ENCODE peak calls at places on chromosomes 5 and 9, in four cellular contexts. P is HepG2, C is K562, M is GM12878. D is an unnamed sample.

GRCh38 chr5:106454050-106454449 is 1216.7 kb downstream of the EFNA5 start:
- DNase-seq in C (no peak), P (no peak), M (no peak), D (no peak)

GRCh38 chr5:172801184-172801671 is 30.2 kb upstream of the DUSP1 start:
- DNase-seq in M (no peak), P (peak), C (no peak), D (no peak)

GRCh38 chr9:132354645-132355355 is at the start of gene SETX:
- DNase-seq in C (peak), P (peak), M (peak), D (peak)

GRCh38 chr9:31799953-31800609 is 584.4 kb upstream of the ACO1 start:
- DNase-seq in M (peak), P (peak), C (no peak), D (no peak)

GRCh38 chr9:93531374-93531773 is 45.0 kb upstream of the PHF2 start:
- DNase-seq in M (no peak), P (no peak), C (no peak), D (no peak)

GRCh38 chr5:138077064-138077696 is 6.7 kb upstream of the WNT8A start:
- DNase-seq in C (peak), M (no peak), P (peak), D (peak)

GRCh38 chr5:86786955-86787354 is 169.2 kb downstream of the COX7C start:
- DNase-seq in M (no peak), C (peak), P (no peak), D (no peak)

GRCh38 chr5:133992429-133993151 is 12.2 kb downstream of the VDAC1 start:
- DNase-seq in M (no peak), C (no peak), P (no peak), D (no peak)

GRCh38 chr5:119315516-119315949 is 40.3 kb upstream of the TNFAIP8 start:
- DNase-seq in P (peak), M (peak), C (peak), D (no peak)

GRCh38 chr5:67693956-67694564 is 497.5 kb upstream of the CD180 start:
- DNase-seq in C (no peak), M (no peak), P (no peak), D (no peak)

GRCh38 chr5:137231535-137231934 is 267.6 kb downstream of the SPOCK1 start:
- DNase-seq in C (no peak), M (no peak), P (no peak), D (no peak)

GRCh38 chr5:161498531-161498930 is 48.0 kb downstream of the GABRB2 start:
- DNase-seq in P (no peak), M (no peak), C (no peak), D (no peak)

GRCh38 chr9:36797471-36798220 is 225.0 kb downstream of the MELK start:
- DNase-seq in C (no peak), M (no peak), P (no peak), D (no peak)

GRCh38 chr9:36796671-36797419 is 224.2 kb downstream of the MELK start:
- DNase-seq in M (no peak), C (no peak), P (no peak), D (no peak)

GRCh38 chr9:36803951-36804350 is 230.1 kb downstream of the PAX5 start:
- DNase-seq in P (no peak), C (no peak), M (no peak), D (no peak)

GRCh38 chr9:36798350-36799065 is 225.8 kb downstream of the MELK start:
- DNase-seq in M (no peak), C (peak), P (peak), D (no peak)

DNA sequence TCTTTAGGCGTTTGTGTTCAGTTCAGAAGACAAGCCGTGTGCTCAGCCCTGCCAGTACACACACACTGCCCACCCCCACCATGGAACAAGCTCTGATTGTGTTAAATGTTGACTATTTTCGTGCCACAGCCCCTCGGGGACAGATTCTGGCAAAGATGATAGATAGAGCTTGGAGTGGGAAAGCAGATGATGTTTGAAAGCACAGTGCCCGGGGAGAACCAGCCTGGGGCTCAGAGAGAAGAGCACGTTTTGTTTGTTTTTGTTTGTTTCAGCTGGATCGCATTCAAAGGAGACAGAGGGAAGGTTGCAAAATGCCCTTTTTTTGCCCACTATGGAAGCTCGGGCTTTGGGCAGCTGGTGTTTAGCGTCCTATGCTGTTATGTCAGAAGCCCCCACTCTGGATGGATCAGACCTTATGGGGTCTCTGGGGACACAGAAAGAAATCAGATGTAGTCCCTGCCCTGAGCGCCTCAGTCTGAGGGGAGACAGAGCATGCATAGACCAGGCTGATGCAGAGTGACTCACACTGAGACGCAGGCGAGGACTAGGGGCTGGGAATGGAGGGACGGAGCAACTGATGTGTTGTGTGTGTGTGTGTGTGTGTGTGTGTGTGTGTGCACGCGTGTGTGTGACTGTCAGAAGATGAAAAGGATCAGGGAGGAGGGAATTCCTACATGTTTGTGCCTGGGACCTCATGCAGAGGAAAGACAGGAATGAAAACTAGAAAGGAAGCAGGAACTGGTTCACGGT is 229.7 kb downstream of the MELK start:
- DNase-seq in C (no peak), M (no peak), P (no peak), D (no peak)
- TF ChIP-seq CREM in C (no peak), M (no peak), P (no peak), D (no peak)

DNA sequence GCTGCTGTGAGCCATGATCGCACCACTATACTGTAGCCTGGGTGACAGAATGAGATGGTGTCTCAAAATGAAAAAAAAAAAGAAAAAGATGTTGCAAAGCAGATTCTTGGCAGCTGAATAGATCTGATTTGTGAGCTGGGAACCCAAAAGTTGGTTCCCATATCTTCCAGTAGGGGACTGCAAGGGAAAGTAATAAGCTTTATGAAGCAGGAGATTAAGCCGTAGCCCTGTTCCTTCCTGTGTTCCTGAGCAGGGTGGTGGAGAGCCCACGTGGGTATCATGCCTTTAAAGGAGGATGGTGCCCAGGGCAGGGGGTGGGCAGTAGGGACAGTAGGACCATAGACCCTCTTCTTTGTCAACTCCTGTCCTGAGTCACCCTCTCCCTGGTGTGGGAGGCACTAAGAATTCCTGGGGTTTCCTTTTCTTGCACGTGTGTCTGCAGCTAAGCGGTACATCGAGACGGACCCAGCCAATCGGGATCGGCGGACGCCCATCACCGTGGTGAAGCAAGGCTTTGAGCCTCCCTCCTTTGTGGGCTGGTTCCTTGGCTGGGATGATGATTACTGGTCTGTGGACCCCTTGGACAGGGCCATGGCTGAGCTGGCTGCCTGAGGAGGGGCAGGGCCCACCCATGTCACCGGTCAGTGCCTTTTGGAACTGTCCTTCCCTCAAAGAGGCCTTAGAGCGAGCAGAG is 37.9 kb downstream of the STOM start:
- DNase-seq in M (no peak), C (no peak), P (no peak), D (no peak)
- TF ChIP-seq CREM in M (no peak), C (no peak), P (no peak), D (no peak)

DNA sequence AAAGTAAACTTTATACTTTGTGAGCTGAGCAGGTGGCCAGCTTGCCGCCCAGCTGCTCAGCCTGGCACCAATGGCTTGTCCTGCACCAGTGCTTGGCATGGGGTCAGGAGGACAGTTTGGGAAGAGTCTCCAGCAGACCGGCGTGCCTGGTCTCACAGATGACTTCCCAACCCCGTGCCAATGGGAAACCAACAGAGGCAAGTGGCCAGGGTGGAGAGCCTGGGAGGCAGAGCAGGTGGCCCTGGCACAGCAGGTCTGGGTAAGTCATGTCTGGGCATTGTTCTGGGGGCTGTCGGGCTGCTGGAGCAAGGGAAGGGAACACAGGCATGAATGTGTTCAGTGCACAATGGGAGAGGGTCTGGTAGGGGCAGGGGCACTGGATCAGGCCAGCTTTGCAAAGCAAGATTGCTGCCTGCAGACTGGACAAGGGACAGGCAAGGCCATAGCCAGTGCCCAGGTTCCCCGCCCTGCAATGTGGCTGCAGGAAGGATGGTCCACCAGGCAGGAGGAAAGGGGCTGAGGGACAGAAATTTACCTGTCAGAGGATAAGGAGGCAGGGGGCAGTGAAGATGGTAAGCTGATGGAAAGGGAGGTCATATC is 76.2 kb upstream of the ALDH1B1 start:
- DNase-seq in M (no peak), C (no peak), P (no peak), D (no peak)
- TF ChIP-seq CREM in M (no peak), C (no peak), P (no peak), D (no peak)

GRCh38 chr9:122366074-122366672 is 4.7 kb upstream of the PTGS1 start:
- DNase-seq in M (no peak), P (no peak), C (no peak), D (no peak)

GRCh38 chr9:122356627-122357026 is 14.2 kb upstream of the PTGS1 start:
- DNase-seq in P (no peak), C (no peak), M (no peak), D (peak)

GRCh38 chr9:122364117-122364782 is 6.6 kb upstream of the PTGS1 start:
- DNase-seq in P (no peak), C (no peak), M (no peak), D (no peak)

GRCh38 chr9:122364783-122365150 is 6.1 kb upstream of the PTGS1 start:
- DNase-seq in C (no peak), P (no peak), M (no peak), D (no peak)

DNA sequence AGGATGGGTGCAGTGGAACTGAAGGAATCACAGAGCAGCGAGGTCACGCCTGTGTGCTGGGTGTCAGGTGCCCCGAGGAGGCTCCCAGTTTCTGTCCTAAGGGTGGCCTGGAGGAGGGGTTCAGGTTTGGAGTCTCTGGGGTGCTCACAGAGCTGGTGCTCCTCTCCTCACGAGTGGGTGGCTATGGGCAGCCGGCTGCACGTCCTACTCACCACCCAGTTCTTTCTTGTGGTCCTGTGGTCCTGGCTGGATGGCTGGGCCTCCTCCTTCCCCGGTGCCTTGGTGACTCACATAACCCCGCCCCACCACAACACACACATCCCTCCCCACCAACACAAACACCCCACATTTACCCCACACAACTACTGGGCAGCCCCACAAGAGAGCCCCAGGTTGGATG is 9.9 kb upstream of the PTGS1 start:
- DNase-seq in M (no peak), C (no peak), P (no peak), D (no peak)
- TF ChIP-seq CREM in M (no peak), C (no peak), P (no peak), D (no peak)

DNA sequence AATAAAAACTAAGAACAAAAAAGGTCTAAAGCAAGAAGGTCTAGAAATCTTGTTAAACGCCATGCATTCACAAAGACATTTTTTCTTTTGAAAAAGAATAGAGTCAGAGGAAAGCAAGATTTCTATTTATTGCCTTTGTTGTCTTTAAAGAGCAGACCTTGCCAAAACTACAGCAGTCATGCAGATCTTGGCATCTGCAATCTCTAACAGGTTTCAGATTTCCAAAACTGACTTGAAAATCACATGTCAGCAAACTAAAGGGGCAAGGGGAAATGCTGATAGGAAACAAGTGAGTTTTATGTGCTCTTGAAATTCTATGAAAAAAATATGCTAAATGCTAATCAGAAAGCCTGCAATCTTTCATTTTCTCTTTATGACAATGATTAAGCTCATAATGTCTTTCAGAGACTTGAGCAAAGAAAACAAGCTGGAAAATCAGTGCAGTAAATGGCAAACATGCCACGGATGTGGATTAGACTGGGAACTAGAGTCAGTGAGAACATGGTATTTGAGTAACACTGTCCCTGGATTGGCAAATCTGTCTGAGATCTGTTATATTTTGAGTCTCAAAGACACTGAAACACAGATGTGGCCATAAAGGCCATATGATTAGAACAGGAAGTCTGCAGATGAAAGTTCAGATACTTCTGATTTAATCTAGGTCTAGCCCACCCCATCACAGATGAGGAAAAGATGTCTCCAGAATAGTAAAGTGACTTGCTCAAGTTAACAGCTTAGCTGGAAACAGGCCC is 361.4 kb upstream of the RPS23 start:
- DNase-seq in C (no peak), P (no peak), M (no peak), D (no peak)
- TF ChIP-seq CREM in C (no peak), P (no peak), M (no peak), D (no peak)

D was measured in WTC11.